ENCODE peak calls at places on chromosome 4, in ten cellular contexts. I, X, O, A, J, H, N, Q, Y and R are unnamed samples.
A peak's percentile ranks its signal among the peaks of the same experiment; 100 is the strongest.

GRCh38 chr4:63795301-63795700 is 613.9 kb downstream of the TECRL start:
- DNase-seq in I (no peak), X (no peak), O (no peak), A (no peak), J (no peak), H (no peak), N (no peak), Q (no peak), Y (no peak), R (no peak)

GRCh38 chr4:138178566-138178965 is 63.6 kb downstream of the SLC7A11 start:
- DNase-seq in I (no peak), X (no peak), O (no peak), A (no peak), J (no peak), H (peak; percentile 19), N (no peak), Q (no peak), Y (peak; percentile 61), R (no peak)

GRCh38 chr4:89226665-89227572 is 80.7 kb downstream of the GPRIN3 start:
- DNase-seq in I (no peak), X (peak; percentile 48), O (peak; percentile 84), A (peak; percentile 46), J (peak; percentile 61), H (peak; percentile 90), N (peak; percentile 76), Q (peak; percentile 69), Y (peak; percentile 71), R (peak; percentile 87)

GRCh38 chr4:77074961-77075855 is 581 bp downstream of the CCNI start:
- DNase-seq in I (no peak), X (peak; percentile 49), O (no peak), A (peak; percentile 73), J (peak; percentile 87), H (peak; percentile 82), N (peak; percentile 78), Q (peak; percentile 53), Y (peak; percentile 79), R (peak; percentile 90)

GRCh38 chr4:76984127-76984526 is 34.6 kb downstream of the SEPTIN11 start:
- DNase-seq in I (no peak), X (no peak), O (no peak), A (no peak), J (peak; percentile 29), H (peak; percentile 61), N (no peak), Q (no peak), Y (peak; percentile 66), R (no peak)

GRCh38 chr4:185839770-185840169 is 27.8 kb upstream of the SORBS2 start:
- DNase-seq in I (no peak), X (no peak), O (no peak), A (no peak), J (no peak), H (peak; percentile 41), N (no peak), Q (no peak), Y (no peak), R (no peak)

GRCh38 chr4:93334003-93334402 is 494.6 kb upstream of the ATOH1 start:
- DNase-seq in I (no peak), X (no peak), O (no peak), A (no peak), J (no peak), H (no peak), N (no peak), Q (peak; percentile 2), Y (no peak), R (no peak)

GRCh38 chr4:123974419-123975105 is 578.0 kb downstream of the SPRY1 start:
- DNase-seq in I (no peak), X (no peak), O (no peak), A (no peak), J (no peak), H (no peak), N (no peak), Q (no peak), Y (no peak), R (no peak)

GRCh38 chr4:98386-98785 is 25.9 kb upstream of the ZNF718 start:
- DNase-seq in I (no peak), X (no peak), O (no peak), A (no peak), J (no peak), H (no peak), N (no peak), Q (no peak), Y (no peak), R (no peak)

GRCh38 chr4:172952052-172952451 is 216.6 kb upstream of the GALNT7 start:
- DNase-seq in I (no peak), X (no peak), O (no peak), A (no peak), J (no peak), H (no peak), N (no peak), Q (no peak), Y (no peak), R (no peak)